ENCODE peak calls at places on chromosome 2, in four cellular contexts. One of them, this sample, is unnamed.

GRCh38 chr2:146363731-146364130 is 1481.1 kb upstream of the ACVR2A start:
- DNase-seq in cardiac muscle cell: no peak
- DNase-seq in endodermal cell: no peak
- DNase-seq in activated CD8-positive, alpha-beta memory T cell treated with anti-CD3 and anti-CD28 coated beads, Interleukin-2, amount 50 U/mL, for 4 hours: no peak
- DNase-seq in this sample: no peak

GRCh38 chr2:20313659-20314058 is 37.0 kb downstream of the PUM2 start:
- DNase-seq in cardiac muscle cell: no peak
- DNase-seq in endodermal cell: no peak
- DNase-seq in activated CD8-positive, alpha-beta memory T cell treated with anti-CD3 and anti-CD28 coated beads, Interleukin-2, amount 50 U/mL, for 4 hours: no peak
- DNase-seq in this sample: no peak

GRCh38 chr2:217956895-217957457 is 45.8 kb downstream of the TNS1 start:
- DNase-seq in cardiac muscle cell: no peak
- DNase-seq in endodermal cell: no peak
- DNase-seq in activated CD8-positive, alpha-beta memory T cell treated with anti-CD3 and anti-CD28 coated beads, Interleukin-2, amount 50 U/mL, for 4 hours: no peak
- DNase-seq in this sample: no peak

GRCh38 chr2:121239969-121240368 is 45.0 kb downstream of the TFCP2L1 start:
- DNase-seq in cardiac muscle cell: no peak
- DNase-seq in endodermal cell: no peak
- DNase-seq in activated CD8-positive, alpha-beta memory T cell treated with anti-CD3 and anti-CD28 coated beads, Interleukin-2, amount 50 U/mL, for 4 hours: no peak
- DNase-seq in this sample: no peak

GRCh38 chr2:18883626-18884456 is 294.5 kb upstream of the NT5C1B start:
- DNase-seq in cardiac muscle cell: peak
- DNase-seq in endodermal cell: peak
- DNase-seq in activated CD8-positive, alpha-beta memory T cell treated with anti-CD3 and anti-CD28 coated beads, Interleukin-2, amount 50 U/mL, for 4 hours: no peak
- DNase-seq in this sample: no peak

GRCh38 chr2:123808243-123808642 is 216.8 kb upstream of the CNTNAP5 start:
- DNase-seq in cardiac muscle cell: no peak
- DNase-seq in endodermal cell: peak
- DNase-seq in activated CD8-positive, alpha-beta memory T cell treated with anti-CD3 and anti-CD28 coated beads, Interleukin-2, amount 50 U/mL, for 4 hours: no peak
- DNase-seq in this sample: no peak

GRCh38 chr2:171522804-171523338 is 597 bp downstream of the CYBRD1 start:
- DNase-seq in cardiac muscle cell: peak
- DNase-seq in endodermal cell: peak
- DNase-seq in activated CD8-positive, alpha-beta memory T cell treated with anti-CD3 and anti-CD28 coated beads, Interleukin-2, amount 50 U/mL, for 4 hours: no peak
- DNase-seq in this sample: no peak

GRCh38 chr2:77834360-77835002 is 312.3 kb upstream of the LRRTM4 start:
- DNase-seq in cardiac muscle cell: no peak
- DNase-seq in endodermal cell: no peak
- DNase-seq in activated CD8-positive, alpha-beta memory T cell treated with anti-CD3 and anti-CD28 coated beads, Interleukin-2, amount 50 U/mL, for 4 hours: no peak
- DNase-seq in this sample: no peak

GRCh38 chr2:116719841-116720240 is 1094.7 kb upstream of the DDX18 start:
- DNase-seq in cardiac muscle cell: no peak
- DNase-seq in endodermal cell: no peak
- DNase-seq in activated CD8-positive, alpha-beta memory T cell treated with anti-CD3 and anti-CD28 coated beads, Interleukin-2, amount 50 U/mL, for 4 hours: no peak
- DNase-seq in this sample: no peak

GRCh38 chr2:231223458-231223970 is 25.1 kb downstream of the ARMC9 start:
- DNase-seq in cardiac muscle cell: no peak
- DNase-seq in endodermal cell: no peak
- DNase-seq in activated CD8-positive, alpha-beta memory T cell treated with anti-CD3 and anti-CD28 coated beads, Interleukin-2, amount 50 U/mL, for 4 hours: no peak
- DNase-seq in this sample: no peak

GRCh38 chr2:119212139-119212800 is 11.4 kb upstream of the STEAP3 start:
- DNase-seq in cardiac muscle cell: peak
- DNase-seq in endodermal cell: no peak
- DNase-seq in activated CD8-positive, alpha-beta memory T cell treated with anti-CD3 and anti-CD28 coated beads, Interleukin-2, amount 50 U/mL, for 4 hours: no peak
- DNase-seq in this sample: no peak

This sample was measured in breast epithelium.